ENCODE peak calls at places on chromosomes 7 and 10, in nine cellular contexts. I is psoas muscle, A is upper lobe of right lung, Y is WERI-Rb-1, M is mammary epithelial cell, V is Panc1, L is right atrium auricular region, G is hepatocyte, N is GM23338. W is an unnamed sample.

GRCh38 chr10:118595598-118596425 is at the start of gene PRLHR:
- DNase-seq in I (no peak), A (no peak), Y (peak; percentile 87), M (no peak), V (no peak), L (no peak), G (peak; percentile 74), N (peak; percentile 91), W (no peak)

GRCh38 chr10:100735345-100736143 is 9.8 kb upstream of the PAX2 start:
- DNase-seq in I (no peak), A (peak; percentile 57), Y (no peak), M (no peak), V (no peak), L (no peak), G (no peak), N (peak; percentile 61), W (no peak)

GRCh38 chr7:46160861-46161260 is 239.8 kb upstream of the IGFBP3 start:
- DNase-seq in I (no peak), A (no peak), Y (no peak), M (peak; percentile 96), V (no peak), L (no peak), G (no peak), N (no peak), W (no peak)

GRCh38 chr7:2530076-2530967 is 10.7 kb downstream of the LFNG start:
- DNase-seq in I (peak; percentile 62), A (peak; percentile 83), Y (no peak), M (no peak), V (no peak), L (no peak), G (no peak), N (no peak), W (no peak)

GRCh38 chr10:92720306-92721165 is 30.8 kb downstream of the HHEX start:
- DNase-seq in I (no peak), A (no peak), Y (no peak), M (no peak), V (no peak), L (no peak), G (no peak), N (no peak), W (no peak)

GRCh38 chr10:86257683-86258082 is 108.9 kb downstream of the GRID1 start:
- DNase-seq in I (no peak), A (no peak), Y (peak; percentile 42), M (no peak), V (no peak), L (no peak), G (no peak), N (no peak), W (peak; percentile 26)

GRCh38 chr10:91797874-91798735 is at the start of gene TNKS2:
- DNase-seq in I (peak; percentile 97), A (peak; percentile 98), Y (peak; percentile 96), M (peak; percentile 94), V (peak; percentile 57), L (peak; percentile 94), G (peak; percentile 98), N (peak; percentile 97), W (peak; percentile 96)

GRCh38 chr7:74294191-74294998 is 5.2 kb downstream of the CLIP2 start:
- DNase-seq in I (peak; percentile 60), A (no peak), Y (no peak), M (no peak), V (no peak), L (peak; percentile 77), G (no peak), N (peak; percentile 48), W (no peak)

GRCh38 chr10:44788147-44788819 is 122.9 kb upstream of the TMEM72 start:
- DNase-seq in I (no peak), A (no peak), Y (no peak), M (no peak), V (no peak), L (no peak), G (no peak), N (no peak), W (no peak)

GRCh38 chr7:76507723-76508406 is 2.5 kb upstream of the UPK3B start:
- DNase-seq in I (no peak), A (no peak), Y (no peak), M (peak; percentile 23), V (no peak), L (no peak), G (peak; percentile 1), N (peak; percentile 4), W (no peak)

GRCh38 chr7:34320926-34321609 is 336.9 kb upstream of the NPSR1 start:
- DNase-seq in I (peak; percentile 60), A (peak; percentile 72), Y (peak; percentile 63), M (peak; percentile 73), V (peak; percentile 58), L (peak; percentile 66), G (peak; percentile 82), N (peak; percentile 90), W (no peak)

GRCh38 chr10:132649651-132650360 is 112.2 kb downstream of the INPP5A start:
- DNase-seq in I (no peak), A (no peak), Y (no peak), M (no peak), V (no peak), L (no peak), G (no peak), N (no peak), W (no peak)

GRCh38 chr7:141754939-141755338 is 9.0 kb upstream of the TAS2R3 start:
- DNase-seq in I (no peak), A (no peak), Y (peak; percentile 16), M (peak; percentile 11), V (no peak), L (no peak), G (peak; percentile 11), N (peak; percentile 86), W (no peak)

GRCh38 chr10:121525276-121526039 is 72.8 kb downstream of the FGFR2 start:
- DNase-seq in I (no peak), A (no peak), Y (no peak), M (no peak), V (no peak), L (no peak), G (peak; percentile 35), N (no peak), W (no peak)

GRCh38 chr7:18102576-18102975 is 74.9 kb upstream of the PRPS1L1 start:
- DNase-seq in I (no peak), A (no peak), Y (no peak), M (no peak), V (no peak), L (no peak), G (no peak), N (no peak), W (no peak)

GRCh38 chr7:130127404-130128395 is 57.4 kb downstream of the KLHDC10 start:
- DNase-seq in I (no peak), A (no peak), Y (no peak), M (no peak), V (no peak), L (no peak), G (no peak), N (no peak), W (no peak)
- H3K27ac ChIP-seq in I (no peak overlapping the region), A (peak overlapping the region; percentile 31), Y (no peak overlapping the region), M (no peak overlapping the region), V (peak overlapping the region; percentile 0), L (no peak overlapping the region), G (peak overlapping the region; percentile 12), N (no peak overlapping the region), W (no peak overlapping the region)

DNA sequence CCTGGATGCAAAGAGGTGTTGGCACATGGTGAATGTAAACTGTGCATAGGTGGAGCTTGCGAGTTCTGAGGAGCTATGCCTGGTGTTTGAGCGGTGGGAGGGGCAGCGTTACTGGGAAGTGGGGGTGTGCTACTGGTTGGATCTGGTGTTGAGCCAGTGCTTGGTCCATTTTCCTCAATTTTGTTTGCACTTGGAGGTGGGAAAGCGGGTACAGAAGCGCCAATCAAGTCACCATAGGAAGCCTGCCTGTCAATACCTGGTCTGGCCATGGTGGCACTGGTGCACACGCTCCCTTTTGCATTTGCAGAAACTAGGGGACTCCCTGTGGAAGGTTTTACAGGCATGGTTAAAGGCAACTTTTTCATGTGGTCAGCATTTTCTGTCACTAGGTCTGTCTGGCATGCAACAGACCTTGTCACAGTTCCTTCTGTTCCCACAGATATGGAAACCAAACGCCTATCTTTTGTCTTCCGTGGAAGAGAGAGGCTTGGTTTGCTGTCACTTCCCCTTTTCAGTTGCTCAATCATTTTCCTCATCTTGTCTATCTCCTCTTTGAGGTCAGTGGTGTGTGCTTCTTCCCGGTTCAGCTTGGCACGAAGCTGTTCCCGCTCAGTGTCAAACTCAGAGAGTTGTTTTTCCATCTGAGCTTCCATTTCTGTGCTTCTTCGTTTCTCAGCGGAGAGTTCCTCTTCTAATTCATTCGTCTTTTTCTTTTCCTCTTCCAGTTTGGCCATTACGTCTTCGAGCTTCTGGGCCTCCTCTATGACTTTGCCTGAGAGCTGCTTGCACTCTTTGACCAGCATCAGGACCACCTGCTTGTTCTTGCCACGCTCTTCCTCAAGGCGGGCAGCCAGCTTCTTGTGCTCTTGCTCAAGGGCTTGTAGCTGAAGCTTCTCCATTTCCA is 81.1 kb downstream of the CTTNBP2 start:
- DNase-seq in I (no peak), A (no peak), Y (no peak), M (no peak), V (no peak), L (no peak), G (no peak), N (no peak), W (no peak)
- H3K4me3 ChIP-seq in I (no peak overlapping the region), A (no peak overlapping the region), Y (no peak overlapping the region), M (no peak overlapping the region), V (no peak overlapping the region), L (no peak overlapping the region), G (no peak overlapping the region), N (no peak overlapping the region), W (no peak overlapping the region)

DNA sequence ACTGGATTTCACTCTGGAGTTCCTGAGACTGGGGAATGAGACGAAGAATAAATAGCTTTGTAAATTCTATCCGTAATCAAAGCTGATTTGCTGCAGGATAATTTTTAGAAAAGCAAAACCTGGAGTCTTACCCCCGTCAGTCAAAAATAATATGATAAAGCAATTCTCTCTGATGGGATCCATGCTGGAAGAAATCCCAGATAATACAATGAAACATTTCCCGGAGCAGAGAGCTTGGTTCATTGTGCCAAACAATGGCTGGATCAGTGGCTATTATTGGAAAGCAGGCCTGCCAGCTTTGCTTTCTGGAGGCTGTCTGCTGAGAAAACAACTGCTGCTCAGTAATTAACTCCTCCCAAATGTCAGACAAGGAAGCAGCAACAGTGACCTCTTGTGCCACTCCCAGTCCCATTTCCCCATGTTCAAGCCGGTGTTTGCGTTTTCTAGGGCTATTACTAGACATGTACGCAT is 609.4 kb upstream of the PCDH15 start:
- DNase-seq in I (peak; percentile 49), A (no peak), Y (peak; percentile 83), M (no peak), V (no peak), L (peak; percentile 59), G (peak; percentile 28), N (peak; percentile 54), W (no peak)
- TF ChIP-seq CTCF in I (peak; percentile 30), A (no peak), Y (peak; percentile 61), M (no peak), V (peak; percentile 19), L (peak; percentile 56), G (peak; percentile 21), N (peak; percentile 68), W (no peak)

DNA sequence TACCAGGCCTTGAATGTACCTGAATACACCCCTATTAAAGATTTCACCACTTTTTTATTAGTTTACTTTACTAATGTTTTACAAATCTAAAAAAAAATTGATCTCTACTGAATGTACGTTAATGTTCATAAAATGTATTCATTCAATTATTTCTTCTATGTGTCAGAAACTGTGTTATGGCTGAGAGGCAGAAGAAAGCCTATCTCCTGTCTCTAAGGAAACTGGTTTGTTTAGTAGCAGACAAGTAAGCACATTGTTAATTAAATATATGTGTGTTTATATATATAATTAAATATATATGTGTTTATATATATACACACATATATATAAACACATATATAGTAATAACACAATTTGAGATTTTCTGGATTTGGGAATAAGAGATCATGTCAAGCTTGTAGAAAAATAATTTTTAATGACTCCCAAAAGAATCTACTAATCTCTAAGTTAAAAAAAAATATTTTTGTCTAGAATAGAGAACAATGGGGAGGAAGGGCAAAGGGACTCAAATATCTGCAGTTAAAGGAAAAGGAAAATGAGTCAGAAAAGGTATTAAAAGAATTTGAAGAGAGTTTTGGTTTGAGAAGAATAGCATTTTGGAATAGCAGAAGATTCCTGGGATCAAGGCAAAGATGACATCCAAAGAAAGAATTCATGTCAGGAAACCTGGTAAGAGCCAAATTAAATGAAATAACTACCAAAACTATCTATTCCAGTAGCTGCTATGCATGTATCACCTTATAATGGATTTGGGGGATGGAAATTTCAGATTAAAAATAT is 92.1 kb downstream of the CH25H start:
- DNase-seq in I (no peak), A (no peak), Y (no peak), M (no peak), V (no peak), L (no peak), G (no peak), N (no peak), W (no peak)
- H3K27ac ChIP-seq in I (no peak overlapping the region), A (no peak overlapping the region), Y (no peak overlapping the region), M (no peak overlapping the region), V (no peak overlapping the region), L (no peak overlapping the region), G (no peak overlapping the region), N (no peak overlapping the region), W (no peak overlapping the region)